ENCODE peak calls at places on chromosomes 4 and X, in four cellular contexts. S is K562, C is H1, O is GM12878. N is an unnamed sample.

GRCh38 chrX:10507876-10508275 is 112.5 kb downstream of the MID1 start:
- DNase-seq in S (no peak), C (no peak), O (no peak), N (peak; percentile 31)

GRCh38 chr4:147407261-147408045 is 73.4 kb upstream of the EDNRA start:
- DNase-seq in S (no peak), C (peak; percentile 25), O (no peak), N (no peak)

GRCh38 chr4:26624042-26624441 is 40.2 kb downstream of the TBC1D19 start:
- DNase-seq in C (no peak), S (no peak), O (no peak), N (no peak)

GRCh38 chrX:113305496-113305895 is 464.9 kb upstream of the AMOT start:
- DNase-seq in C (no peak), S (no peak), O (no peak), N (peak; percentile 4)

GRCh38 chr4:2733001-2733843 is 22.9 kb downstream of the TNIP2 start:
- DNase-seq in C (no peak), O (no peak), S (no peak), N (no peak)

GRCh38 chr4:42293967-42294822 is 103.1 kb upstream of the SHISA3 start:
- DNase-seq in S (no peak), O (no peak), C (no peak), N (no peak)

GRCh38 chr4:53196872-53197759 is 168.7 kb downstream of the SCFD2 start:
- DNase-seq in O (peak; percentile 44), S (peak; percentile 49), C (no peak), N (peak; percentile 90)

GRCh38 chr4:114015444-114015899 is 36.0 kb upstream of the ARSJ start:
- DNase-seq in C (no peak), S (no peak), O (no peak), N (peak; percentile 99)

GRCh38 chr4:184806246-184806550 is 19.6 kb downstream of the ACSL1 start:
- DNase-seq in C (no peak), O (no peak), S (no peak), N (no peak)

GRCh38 chr4:107742791-107743190 is 22.8 kb upstream of the PAPSS1 start:
- DNase-seq in S (no peak), C (no peak), O (no peak), N (no peak)

GRCh38 chrX:21374163-21374993 is at the start of gene CNKSR2:
- DNase-seq in C (no peak), S (no peak), O (no peak), N (peak; percentile 3)

GRCh38 chr4:86934147-86934771 is 552 bp upstream of the AFF1 start:
- DNase-seq in S (no peak), O (no peak), C (no peak), N (no peak)

GRCh38 chr4:37157403-37158167 is 87.0 kb upstream of the NWD2 start:
- DNase-seq in C (no peak), O (no peak), S (no peak), N (no peak)

GRCh38 chrX:7759832-7760231 is 83.1 kb upstream of the VCX start:
- DNase-seq in C (no peak), O (no peak), S (no peak), N (no peak)

GRCh38 chr4:7900351-7900750 is 39.3 kb downstream of the AFAP1 start:
- DNase-seq in C (no peak), S (no peak), O (no peak), N (no peak)

GRCh38 chr4:142322996-142323395 is 523.1 kb downstream of the INPP4B start:
- DNase-seq in C (no peak), S (no peak), O (no peak), N (no peak)

GRCh38 chrX:65601530-65602281 is 65.7 kb upstream of the MSN start:
- DNase-seq in C (no peak), O (no peak), S (no peak), N (peak; percentile 88)

GRCh38 chr4:147788791-147789190 is 56.9 kb downstream of the ARHGAP10 start:
- DNase-seq in O (no peak), S (no peak), C (no peak), N (peak; percentile 24)

GRCh38 chr4:121597346-121597934 is 99.3 kb downstream of the ANXA5 start:
- DNase-seq in O (no peak), S (no peak), C (no peak), N (peak; percentile 5)

GRCh38 chrX:344371-344901 is 25.8 kb upstream of the GTPBP6 start:
- DNase-seq in C (no peak), O (no peak), S (no peak), N (no peak)

GRCh38 chrX:46624090-46624786 is 50.7 kb downstream of the CHST7 start:
- DNase-seq in S (no peak), O (no peak), C (no peak), N (no peak)

GRCh38 chrX:26262121-26262523 is 46.2 kb downstream of the MAGEB5 start:
- DNase-seq in C (no peak), O (no peak), S (no peak), N (peak; percentile 26)

GRCh38 chrX:118627084-118627758 is 100.2 kb upstream of the IL13RA1 start:
- DNase-seq in O (no peak), C (no peak), S (no peak), N (no peak)

GRCh38 chrX:41258871-41259270 is 75.1 kb upstream of the DDX3X start:
- DNase-seq in C (no peak), O (no peak), S (no peak), N (no peak)

GRCh38 chrX:46737462-46737861 is 21.5 kb downstream of the SLC9A7 start:
- DNase-seq in C (no peak), O (no peak), S (no peak), N (peak; percentile 73)

GRCh38 chrX:135596495-135596894 is 76.0 kb downstream of the INTS6L start:
- DNase-seq in S (peak; percentile 58), O (no peak), C (peak; percentile 19), N (peak; percentile 16)

GRCh38 chr4:32488690-32489089 is 1768.5 kb downstream of the PCDH7 start:
- DNase-seq in S (no peak), O (no peak), C (no peak), N (no peak)

GRCh38 chr4:8618421-8618820 is 25.9 kb downstream of the CPZ start:
- DNase-seq in C (no peak), S (no peak), O (no peak), N (no peak)

GRCh38 chr4:145937021-145937861 is 1.4 kb downstream of the ZNF827 start:
- DNase-seq in O (no peak), C (no peak), S (peak; percentile 8), N (peak; percentile 57)

GRCh38 chrX:137565921-137566745 is at the start of gene ZIC3:
- DNase-seq in C (no peak), S (no peak), O (no peak), N (no peak)

GRCh38 chr4:128649575-128650205 is 159.8 kb upstream of the JADE1 start:
- DNase-seq in S (no peak), C (no peak), O (no peak), N (peak; percentile 77)

GRCh38 chrX:16462912-16463311 is 187.0 kb upstream of the S100G start:
- DNase-seq in O (no peak), S (no peak), C (no peak), N (peak; percentile 94)

DNA sequence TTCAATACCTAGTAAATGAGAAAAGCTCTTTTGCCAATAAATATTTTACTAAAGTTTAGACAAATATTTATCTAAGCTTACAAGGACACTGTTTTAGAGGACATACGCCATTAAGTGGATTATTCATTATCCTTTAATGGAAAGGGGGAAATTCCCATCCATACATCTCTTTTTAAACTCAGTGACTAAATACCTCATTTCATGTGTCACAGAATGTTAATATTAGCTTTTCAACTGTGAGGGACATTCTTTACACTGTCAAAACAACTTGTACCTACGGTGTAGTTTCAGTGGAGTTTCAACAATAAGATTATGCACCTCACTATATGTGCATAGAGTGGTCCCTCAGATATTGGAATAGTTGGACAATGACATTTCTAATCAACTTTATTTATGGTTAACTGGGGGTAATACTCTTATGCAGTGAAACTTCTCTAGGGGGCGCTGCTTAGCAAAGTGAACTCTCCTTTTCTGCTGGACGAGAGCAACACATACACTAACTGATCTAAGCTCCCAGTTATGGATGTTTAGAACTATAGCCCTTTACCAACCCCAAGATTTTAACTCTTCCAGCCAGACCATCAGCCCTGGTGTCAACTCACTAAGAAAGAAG is 9.7 kb downstream of the HS6ST2 start:
- DNase-seq in C (no peak), O (no peak), S (peak; percentile 20), N (no peak)
- TF ChIP-seq CHD1 in C (no peak), O (no peak), S (no peak), N (no peak)

GRCh38 chr4:118346495-118346894 is 6.3 kb downstream of the PRSS12 start:
- DNase-seq in C (no peak), O (no peak), S (no peak), N (no peak)
- TF ChIP-seq CHD1 in C (no peak), O (no peak), S (no peak), N (no peak)

GRCh38 chr4:125313989-125314602 is 659 bp upstream of the FAT4 start:
- DNase-seq in C (no peak), O (no peak), S (no peak), N (peak; percentile 8)
- TF ChIP-seq CHD1 in C (no peak), O (no peak), S (no peak), N (no peak)

GRCh38 chr4:76831475-76832390 is 66.2 kb downstream of the SOWAHB start:
- DNase-seq in O (no peak), S (no peak), C (no peak), N (peak; percentile 55)

DNA sequence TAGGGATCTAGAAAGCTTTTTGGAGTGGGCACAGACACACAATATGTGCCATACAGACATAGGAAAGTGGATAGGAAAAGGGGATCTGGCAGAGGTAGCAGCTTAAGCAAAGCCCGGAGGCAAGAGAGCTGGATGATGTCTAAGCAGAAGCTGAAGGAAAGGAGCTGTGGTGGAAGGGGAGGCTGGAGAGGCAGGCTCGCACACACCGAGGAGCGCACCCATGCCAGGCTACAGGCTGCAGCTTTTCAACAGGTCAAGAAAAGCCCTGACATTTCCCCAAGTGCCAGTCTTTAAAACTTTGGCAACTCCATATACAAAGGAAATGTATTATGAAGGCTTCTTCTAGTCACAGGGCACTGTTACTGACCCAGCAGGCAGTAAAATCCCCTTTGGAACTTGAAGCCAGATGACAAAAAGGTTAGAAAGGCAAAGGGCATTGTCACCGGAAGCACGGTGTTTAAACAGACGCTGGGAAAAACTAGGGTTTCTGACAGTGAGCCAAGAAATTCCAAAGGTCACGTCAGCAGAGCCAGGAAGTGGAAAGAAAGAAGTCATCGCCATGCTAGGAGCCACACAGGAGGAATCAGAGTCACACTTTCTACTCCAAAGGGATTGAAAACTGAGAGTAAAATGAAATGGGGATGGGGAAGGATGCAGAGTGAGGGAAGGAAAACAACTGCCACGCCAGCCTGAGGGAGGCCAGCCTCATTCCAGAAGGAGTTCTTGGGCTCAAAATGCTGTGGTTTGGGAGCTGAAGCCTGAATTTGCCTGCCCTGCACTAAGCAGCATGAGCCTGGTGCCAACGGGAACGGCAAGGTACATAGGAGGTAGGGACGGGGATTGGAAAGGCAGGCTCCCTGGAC is 67.1 kb downstream of the SOWAHB start:
- DNase-seq in S (no peak), O (no peak), C (no peak), N (peak; percentile 92)
- TF ChIP-seq CHD1 in S (no peak), O (no peak), C (no peak), N (peak; percentile 23)

GRCh38 chrX:80648023-80648422 is 161.7 kb downstream of the BRWD3 start:
- DNase-seq in S (peak; percentile 5), C (no peak), O (no peak), N (no peak)
- TF ChIP-seq CHD1 in S (no peak), C (no peak), O (no peak), N (no peak)

N was measured in IMR-90.